ENCODE peak calls at places on chromosomes 11 and 22, in four cellular contexts. R is HCT116, N is adrenal gland, Y is stomach. W is an unnamed sample. For H3K4me1, the result is how much of the 10 kb centered on the place peaks cover.

GRCh38 chr11:117986981-117987495 is 844 bp downstream of the IL10RA start:
- DNase-seq in R (no peak), Y (no peak), N (no peak), W (no peak)

GRCh38 chr22:40383905-40384304 is 13.5 kb downstream of the SGSM3 start:
- DNase-seq in R (no peak), N (peak), Y (no peak), W (no peak)

GRCh38 chr11:126277780-126278179 is 5.1 kb upstream of the TIRAP start:
- DNase-seq in Y (no peak), N (no peak), R (no peak), W (no peak)

GRCh38 chr22:46110215-46110614 is 40.1 kb upstream of the PPARA start:
- DNase-seq in Y (no peak), N (peak), R (no peak), W (no peak)

GRCh38 chr11:28169816-28170215 is 61.6 kb downstream of the METTL15 start:
- DNase-seq in N (no peak), Y (no peak), R (no peak), W (no peak)

GRCh38 chr11:84503503-84503902 is 1123.6 kb downstream of the DLG2 start:
- DNase-seq in Y (no peak), N (no peak), R (no peak), W (no peak)

GRCh38 chr11:848380-848931 is 5.8 kb downstream of the TSPAN4 start:
- DNase-seq in Y (peak), N (no peak), R (no peak), W (peak)

GRCh38 chr11:2089536-2090165 is 49.5 kb downstream of the IGF2 start:
- DNase-seq in R (peak), Y (peak), N (no peak), W (no peak)

GRCh38 chr22:23691748-23692423 is 1.1 kb downstream of the RGL4 start:
- DNase-seq in R (no peak), Y (no peak), N (no peak), W (peak)

GRCh38 chr11:36177837-36178236 is 111.4 kb downstream of the COMMD9 start:
- DNase-seq in Y (no peak), N (no peak), R (no peak), W (no peak)

GRCh38 chr11:43852057-43852636 is 28.5 kb upstream of the ALKBH3 start:
- DNase-seq in Y (peak), R (peak), N (peak), W (no peak)

GRCh38 chr22:29625090-29625825 is 21.8 kb downstream of the NF2 start:
- DNase-seq in Y (peak), N (peak), R (no peak), W (peak)

GRCh38 chr11:90220391-90220790 is 2.5 kb downstream of the CHORDC1 start:
- DNase-seq in Y (no peak), R (no peak), N (peak), W (no peak)

GRCh38 chr11:83070044-83070877 is 1.4 kb downstream of the RAB30 start:
- DNase-seq in R (no peak), N (peak), Y (no peak), W (no peak)
- H3K4me1 ChIP-seq in R (under half), N (under half), Y (under half), W (under half)

GRCh38 chr11:57493507-57494503 is 21.7 kb downstream of the SLC43A1 start:
- DNase-seq in R (peak), Y (peak), N (no peak), W (peak)
- H3K27ac ChIP-seq in R (peak), Y (no peak), N (no peak), W (no peak)

GRCh38 chr11:13462311-13462927 is 603 bp downstream of the BTBD10 start:
- DNase-seq in R (peak), Y (peak), N (peak), W (peak)

GRCh38 chr11:13463779-13464290 is 813 bp upstream of the BTBD10 start:
- DNase-seq in Y (no peak), R (no peak), N (no peak), W (no peak)

GRCh38 chr11:13465909-13466371 is 2.9 kb upstream of the BTBD10 start:
- DNase-seq in Y (no peak), N (no peak), R (peak), W (no peak)

GRCh38 chr11:13461291-13461690 is 1.7 kb downstream of the BTBD10 start:
- DNase-seq in Y (no peak), R (no peak), N (no peak), W (no peak)

GRCh38 chr11:13462928-13463778 is at the start of gene BTBD10:
- DNase-seq in N (peak), R (peak), Y (peak), W (peak)
- TF ChIP-seq POLR2A in N (peak), R (no peak), Y (no peak), W (peak)

GRCh38 chr11:75326439-75326810 is 25.0 kb downstream of the ARRB1 start:
- DNase-seq in N (no peak), Y (no peak), R (no peak), W (no peak)

GRCh38 chr11:75328426-75329277 is 22.8 kb downstream of the ARRB1 start:
- DNase-seq in Y (peak), R (peak), N (peak), W (peak)

GRCh38 chr11:75333022-75333806 is 18.2 kb downstream of the ARRB1 start:
- DNase-seq in N (no peak), R (no peak), Y (no peak), W (no peak)

GRCh38 chr11:75333807-75334140 is 17.7 kb downstream of the ARRB1 start:
- DNase-seq in R (no peak), N (no peak), Y (no peak), W (no peak)

GRCh38 chr11:75330279-75330678 is 21.2 kb downstream of the ARRB1 start:
- DNase-seq in N (no peak), Y (peak), R (no peak), W (peak)
- H3K4me1 ChIP-seq in N (under half), Y (half or more), R (under half), W (under half)

GRCh38 chr11:23723861-23724260 is 773.0 kb upstream of the LUZP2 start:
- DNase-seq in R (no peak), Y (no peak), N (no peak), W (no peak)
- H3K27ac ChIP-seq in R (no peak), Y (no peak), N (no peak), W (no peak)

DNA sequence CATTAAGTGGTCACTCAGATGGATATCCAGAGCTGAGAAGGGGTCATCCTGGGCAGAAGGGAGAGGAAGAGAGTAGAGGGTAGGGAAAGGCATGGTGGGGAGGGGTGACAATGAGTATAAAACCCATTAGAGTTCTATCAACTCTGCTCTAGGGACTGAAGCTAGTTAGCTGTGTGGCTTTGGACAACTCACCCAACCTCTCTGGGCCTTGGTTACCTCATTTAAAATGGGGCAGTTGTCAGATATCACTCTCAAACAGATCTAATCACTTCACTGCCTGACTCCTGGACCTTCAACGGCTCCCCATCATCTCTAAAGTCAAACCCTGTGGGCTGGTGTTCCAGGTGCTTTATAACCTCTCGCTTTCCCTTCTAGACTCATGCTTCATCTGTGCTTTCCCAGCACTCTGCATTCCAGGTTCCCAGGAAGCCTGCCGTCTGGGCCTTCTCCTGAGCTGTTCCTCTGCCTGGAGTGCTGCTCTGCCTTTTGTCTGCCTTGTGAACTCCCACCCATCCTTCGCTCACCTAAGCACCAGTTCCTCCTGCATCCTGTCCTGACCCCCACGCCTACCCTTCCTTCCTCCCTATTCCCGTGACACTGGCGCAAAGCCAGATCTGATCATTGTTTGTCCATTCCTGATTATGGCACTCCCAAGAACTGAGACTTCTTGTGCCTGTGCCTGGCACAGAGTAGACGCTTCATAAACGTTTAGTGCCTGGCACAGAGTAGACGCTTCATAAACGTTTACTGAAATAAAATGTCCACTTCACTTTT is 22.3 kb upstream of the KCNJ11 start:
- DNase-seq in R (no peak), N (peak), Y (peak), W (no peak)
- TF ChIP-seq POLR2A in R (no peak), N (no peak), Y (no peak), W (no peak)